ENCODE peak calls at places on chromosomes 3 and 15, in four cellular contexts. One of them, this sample, is unnamed.

GRCh38 chr3:18376682-18377081 is 48.5 kb downstream of the SATB1 start:
- DNase-seq in neural progenitor cell: no peak
- DNase-seq in tibial artery: no peak
- DNase-seq in hepatocyte: no peak
- DNase-seq in this sample: no peak

GRCh38 chr15:45611305-45611704 is 23.5 kb upstream of the SQOR start:
- DNase-seq in hepatocyte: peak; percentile 33
- DNase-seq in tibial artery: no peak
- DNase-seq in neural progenitor cell: peak; percentile 33
- DNase-seq in this sample: peak; percentile 40

GRCh38 chr15:37102315-37103021 is 2.1 kb upstream of the MEIS2 start:
- DNase-seq in hepatocyte: no peak
- DNase-seq in tibial artery: no peak
- DNase-seq in neural progenitor cell: peak; percentile 76
- DNase-seq in this sample: peak; percentile 30

GRCh38 chr3:159340877-159341500 is 539.1 kb downstream of the MFSD1 start:
- DNase-seq in hepatocyte: no peak
- DNase-seq in tibial artery: no peak
- DNase-seq in neural progenitor cell: no peak
- DNase-seq in this sample: no peak

GRCh38 chr3:181725033-181725775 is 13.5 kb downstream of the SOX2 start:
- DNase-seq in hepatocyte: no peak
- DNase-seq in tibial artery: no peak
- DNase-seq in neural progenitor cell: peak; percentile 64
- DNase-seq in this sample: no peak

GRCh38 chr3:98095870-98096269 is 8.9 kb downstream of the OR5AC2 start:
- DNase-seq in neural progenitor cell: peak; percentile 38
- DNase-seq in hepatocyte: peak; percentile 32
- DNase-seq in tibial artery: no peak
- DNase-seq in this sample: no peak

GRCh38 chr3:57597973-57598351 is 818 bp upstream of the ARF4 start:
- DNase-seq in neural progenitor cell: no peak
- DNase-seq in tibial artery: no peak
- DNase-seq in hepatocyte: peak; percentile 64
- DNase-seq in this sample: no peak

GRCh38 chr3:197305854-197306253 is 7.4 kb upstream of the DLG1 start:
- DNase-seq in neural progenitor cell: no peak
- DNase-seq in tibial artery: no peak
- DNase-seq in hepatocyte: no peak
- DNase-seq in this sample: no peak

GRCh38 chr15:39788108-39788507 is 5.5 kb upstream of the FSIP1 start:
- DNase-seq in hepatocyte: no peak
- DNase-seq in tibial artery: no peak
- DNase-seq in neural progenitor cell: no peak
- DNase-seq in this sample: no peak

GRCh38 chr15:29233566-29233965 is 36.1 kb downstream of the NSMCE3 start:
- DNase-seq in hepatocyte: no peak
- DNase-seq in tibial artery: no peak
- DNase-seq in neural progenitor cell: no peak
- DNase-seq in this sample: no peak

GRCh38 chr15:39874890-39875549 is 45.0 kb downstream of the GPR176 start:
- DNase-seq in hepatocyte: peak; percentile 38
- DNase-seq in neural progenitor cell: peak; percentile 41
- DNase-seq in tibial artery: no peak
- DNase-seq in this sample: peak; percentile 60

GRCh38 chr15:55016225-55016624 is 180.5 kb downstream of the RSL24D1 start:
- DNase-seq in hepatocyte: no peak
- DNase-seq in neural progenitor cell: no peak
- DNase-seq in tibial artery: no peak
- DNase-seq in this sample: no peak

GRCh38 chr3:32340039-32340438 is 51.6 kb upstream of the CMTM7 start:
- DNase-seq in neural progenitor cell: peak; percentile 84
- DNase-seq in tibial artery: no peak
- DNase-seq in hepatocyte: peak; percentile 79
- DNase-seq in this sample: peak; percentile 50

GRCh38 chr3:188584958-188585689 is 431.2 kb downstream of the LPP start:
- DNase-seq in hepatocyte: no peak
- DNase-seq in tibial artery: no peak
- DNase-seq in neural progenitor cell: peak; percentile 38
- DNase-seq in this sample: peak; percentile 57

GRCh38 chr3:185455860-185456259 is 43.0 kb downstream of the TMEM41A start:
- DNase-seq in tibial artery: no peak
- DNase-seq in hepatocyte: no peak
- DNase-seq in neural progenitor cell: no peak
- DNase-seq in this sample: no peak
- TF ChIP-seq CTCF in tibial artery: no peak
- TF ChIP-seq CTCF in hepatocyte: no peak
- TF ChIP-seq CTCF in neural progenitor cell: no peak
- TF ChIP-seq CTCF in this sample: no peak

GRCh38 chr3:117252208-117252607 is 542.6 kb downstream of the TUSC7 start:
- DNase-seq in neural progenitor cell: no peak
- DNase-seq in tibial artery: no peak
- DNase-seq in hepatocyte: peak; percentile 10
- DNase-seq in this sample: no peak

GRCh38 chr3:117252651-117253050 is 543.1 kb downstream of the TUSC7 start:
- DNase-seq in tibial artery: no peak
- DNase-seq in hepatocyte: no peak
- DNase-seq in neural progenitor cell: no peak
- DNase-seq in this sample: no peak

GRCh38 chr3:117246771-117247555 is 537.4 kb downstream of the TUSC7 start:
- DNase-seq in hepatocyte: no peak
- DNase-seq in tibial artery: no peak
- DNase-seq in neural progenitor cell: no peak
- DNase-seq in this sample: no peak

GRCh38 chr3:117243657-117244056 is 534.1 kb downstream of the TUSC7 start:
- DNase-seq in tibial artery: no peak
- DNase-seq in hepatocyte: no peak
- DNase-seq in neural progenitor cell: no peak
- DNase-seq in this sample: peak; percentile 3

GRCh38 chr3:117248149-117248548 is 538.6 kb downstream of the TUSC7 start:
- DNase-seq in tibial artery: no peak
- DNase-seq in hepatocyte: no peak
- DNase-seq in neural progenitor cell: peak; percentile 23
- DNase-seq in this sample: no peak
- H3K27ac ChIP-seq in tibial artery: no peak overlapping the region
- H3K27ac ChIP-seq in hepatocyte: no peak overlapping the region
- H3K27ac ChIP-seq in neural progenitor cell: no peak overlapping the region
- H3K27ac ChIP-seq in this sample: no peak overlapping the region

DNA sequence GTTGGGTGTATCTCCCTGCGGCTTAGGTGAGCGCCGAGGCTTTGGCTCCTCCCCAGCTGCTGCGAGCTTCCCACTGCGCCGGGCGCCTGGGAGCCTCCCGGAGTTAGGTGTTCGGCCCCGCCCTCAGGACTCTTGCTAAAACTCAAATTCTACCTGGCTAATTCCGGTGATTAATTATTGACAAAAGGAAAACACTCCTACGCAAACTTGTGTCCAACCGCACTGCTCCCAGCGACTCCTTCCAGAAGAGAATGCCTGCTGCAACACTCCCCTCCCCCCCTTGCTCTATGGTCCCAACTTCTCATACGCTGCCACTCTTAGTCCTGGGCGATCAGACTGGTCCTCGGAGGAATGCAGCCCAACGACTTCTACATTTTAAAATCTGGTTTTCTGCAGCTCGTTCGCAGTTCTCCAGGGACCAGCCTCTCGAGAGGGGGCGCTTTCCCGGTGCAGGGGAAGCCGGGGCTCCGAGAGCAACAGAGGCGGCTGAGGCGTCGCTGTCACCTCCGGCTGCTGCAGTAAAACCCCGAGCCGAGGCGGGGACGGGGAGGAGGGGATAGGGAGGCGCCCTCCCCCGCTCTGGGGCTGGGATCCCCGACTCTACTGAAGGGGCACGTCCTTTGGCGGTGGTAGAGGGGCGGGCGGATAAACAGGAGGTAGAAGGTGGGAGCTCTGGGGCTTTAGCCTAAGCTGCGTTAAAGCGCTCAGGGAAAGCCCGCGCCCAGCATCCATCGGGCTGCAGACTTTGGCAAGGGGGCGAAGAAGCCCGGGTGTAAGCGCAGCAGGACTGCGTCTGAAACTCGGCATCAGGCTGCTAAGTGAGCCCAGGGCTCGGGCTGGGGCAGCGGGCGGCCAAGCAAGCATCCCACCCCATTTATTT is at the start of gene SPTSSB:
- DNase-seq in tibial artery: no peak
- DNase-seq in neural progenitor cell: peak; percentile 83
- DNase-seq in hepatocyte: peak; percentile 79
- DNase-seq in this sample: peak; percentile 55
- TF ChIP-seq CTCF in tibial artery: no peak
- TF ChIP-seq CTCF in neural progenitor cell: peak; percentile 56
- TF ChIP-seq CTCF in hepatocyte: peak; percentile 34
- TF ChIP-seq CTCF in this sample: peak; percentile 56

GRCh38 chr3:14957933-14958332 is 10.6 kb downstream of the NR2C2 start:
- DNase-seq in hepatocyte: no peak
- DNase-seq in tibial artery: no peak
- DNase-seq in neural progenitor cell: no peak
- DNase-seq in this sample: peak; percentile 18
- H3K27ac ChIP-seq in hepatocyte: no peak overlapping the region
- H3K27ac ChIP-seq in tibial artery: no peak overlapping the region
- H3K27ac ChIP-seq in neural progenitor cell: no peak overlapping the region
- H3K27ac ChIP-seq in this sample: no peak overlapping the region

GRCh38 chr15:41031232-41032078 is 78.2 kb downstream of the CHAC1 start:
- DNase-seq in neural progenitor cell: no peak
- DNase-seq in tibial artery: no peak
- DNase-seq in hepatocyte: no peak
- DNase-seq in this sample: no peak

DNA sequence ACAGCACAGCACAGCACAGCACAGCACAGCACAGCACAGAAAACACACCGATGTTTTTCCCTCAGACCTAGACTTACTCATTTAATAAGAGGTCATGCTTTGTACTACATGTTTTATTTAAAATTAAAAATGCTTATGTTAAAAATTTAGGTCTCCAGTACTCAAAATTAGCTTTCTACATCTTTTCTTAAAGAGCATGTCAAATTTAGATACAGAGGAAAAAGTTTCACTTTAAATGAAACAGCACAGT is 78.7 kb downstream of the CHAC1 start:
- DNase-seq in hepatocyte: no peak
- DNase-seq in neural progenitor cell: no peak
- DNase-seq in tibial artery: no peak
- DNase-seq in this sample: no peak
- TF ChIP-seq CTCF in hepatocyte: no peak
- TF ChIP-seq CTCF in neural progenitor cell: no peak
- TF ChIP-seq CTCF in tibial artery: no peak
- TF ChIP-seq CTCF in this sample: no peak

GRCh38 chr15:85584791-85585360 is 204.5 kb downstream of the AKAP13 start:
- DNase-seq in tibial artery: no peak
- DNase-seq in hepatocyte: no peak
- DNase-seq in neural progenitor cell: no peak
- DNase-seq in this sample: no peak
- H3K27ac ChIP-seq in tibial artery: no peak overlapping the region
- H3K27ac ChIP-seq in hepatocyte: no peak overlapping the region
- H3K27ac ChIP-seq in neural progenitor cell: no peak overlapping the region
- H3K27ac ChIP-seq in this sample: no peak overlapping the region

DNA sequence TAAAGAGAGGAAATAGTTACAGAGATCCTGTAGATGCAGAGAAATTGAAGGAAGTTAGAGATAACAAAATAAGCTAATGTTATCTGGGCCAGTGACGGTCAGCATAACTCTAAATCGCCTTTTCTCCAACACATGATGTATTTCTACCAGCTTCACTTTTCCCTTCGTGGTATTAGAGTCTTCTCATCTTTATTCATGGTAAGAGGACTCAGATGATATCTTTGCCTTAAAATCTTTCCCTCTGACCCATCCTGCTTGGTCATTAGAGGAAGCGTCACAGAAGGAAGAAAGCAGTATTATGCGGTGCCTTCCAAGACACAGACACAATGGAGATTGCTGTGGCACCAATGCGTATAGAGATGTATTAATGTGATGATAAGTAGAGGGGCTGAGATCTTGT is 320.7 kb upstream of the GOLIM4 start:
- DNase-seq in neural progenitor cell: no peak
- DNase-seq in hepatocyte: no peak
- DNase-seq in tibial artery: no peak
- DNase-seq in this sample: no peak
- TF ChIP-seq CTCF in neural progenitor cell: no peak
- TF ChIP-seq CTCF in hepatocyte: no peak
- TF ChIP-seq CTCF in tibial artery: no peak
- TF ChIP-seq CTCF in this sample: no peak

GRCh38 chr3:84783281-84783680 is 175.5 kb upstream of the CADM2 start:
- DNase-seq in neural progenitor cell: no peak
- DNase-seq in tibial artery: no peak
- DNase-seq in hepatocyte: no peak
- DNase-seq in this sample: no peak
- H3K27ac ChIP-seq in neural progenitor cell: no peak overlapping the region
- H3K27ac ChIP-seq in tibial artery: no peak overlapping the region
- H3K27ac ChIP-seq in hepatocyte: no peak overlapping the region
- H3K27ac ChIP-seq in this sample: no peak overlapping the region

GRCh38 chr3:102471001-102471400 is 36.2 kb downstream of the ZPLD1 start:
- DNase-seq in tibial artery: no peak
- DNase-seq in hepatocyte: no peak
- DNase-seq in neural progenitor cell: peak; percentile 7
- DNase-seq in this sample: peak; percentile 60
- TF ChIP-seq CTCF in tibial artery: no peak
- TF ChIP-seq CTCF in hepatocyte: no peak
- TF ChIP-seq CTCF in neural progenitor cell: peak; percentile 32
- TF ChIP-seq CTCF in this sample: peak; percentile 55

DNA sequence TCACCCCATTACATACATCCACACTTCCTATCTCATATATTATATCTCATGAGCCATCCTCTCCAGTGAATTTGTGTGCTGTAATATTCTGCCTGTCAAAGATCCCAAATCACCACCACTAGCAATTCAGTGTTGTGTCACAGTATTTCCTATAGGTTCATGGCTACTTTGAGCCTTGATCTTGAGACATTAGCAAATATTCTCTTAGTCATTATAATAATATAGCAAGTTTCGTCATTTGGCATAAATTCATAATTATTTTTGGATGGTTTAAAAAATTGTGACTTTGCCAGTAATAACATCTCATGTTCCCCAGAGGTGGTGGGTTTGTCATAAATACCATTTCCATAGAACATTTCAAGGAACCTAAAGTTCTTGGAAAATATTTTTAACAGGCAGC is 47.7 kb downstream of the CMSS1 start:
- DNase-seq in hepatocyte: no peak
- DNase-seq in neural progenitor cell: no peak
- DNase-seq in tibial artery: no peak
- DNase-seq in this sample: no peak
- H3K27ac ChIP-seq in hepatocyte: peak overlapping the region; percentile 33
- H3K27ac ChIP-seq in neural progenitor cell: no peak overlapping the region
- H3K27ac ChIP-seq in tibial artery: peak overlapping the region; percentile 96
- H3K27ac ChIP-seq in this sample: no peak overlapping the region